ENCODE peak calls at places on chromosome 3, in seven cellular contexts. I is tibial nerve; B is PC-3; F is KBM-7; R is T-cell; Z is prostate gland; D is CD8-positive, alpha-beta T cell. E is an unnamed sample.

GRCh38 chr3:46878796-46879436 is 1.4 kb downstream of the PTH1R start:
- DNase-seq in I (no peak), B (peak; percentile 23), F (no peak), R (no peak), Z (no peak), D (no peak), E (no peak)

GRCh38 chr3:139675327-139675726 is 2.4 kb downstream of the NMNAT3 start:
- DNase-seq in I (no peak), B (no peak), F (no peak), R (no peak), Z (no peak), D (no peak), E (no peak)

GRCh38 chr3:133487920-133488540 is 85.5 kb upstream of the CDV3 start:
- DNase-seq in I (peak; percentile 48), B (peak; percentile 2), F (peak; percentile 25), R (peak; percentile 51), Z (no peak), D (peak; percentile 72), E (no peak)

GRCh38 chr3:184231671-184232070 is 2.3 kb downstream of the VWA5B2 start:
- DNase-seq in I (no peak), B (no peak), F (no peak), R (no peak), Z (no peak), D (no peak), E (no peak)

GRCh38 chr3:107235923-107236315 is 141.3 kb upstream of the CCDC54 start:
- DNase-seq in I (peak; percentile 27), B (peak; percentile 95), F (peak; percentile 61), R (peak; percentile 39), Z (peak; percentile 69), D (peak; percentile 52), E (peak; percentile 86)

GRCh38 chr3:138569090-138569489 is 25.0 kb downstream of the CEP70 start:
- DNase-seq in I (no peak), B (no peak), F (no peak), R (no peak), Z (no peak), D (no peak), E (no peak)

GRCh38 chr3:59142581-59142980 is 92.8 kb upstream of the CFAP20DC start:
- DNase-seq in I (no peak), B (no peak), F (no peak), R (no peak), Z (no peak), D (no peak), E (peak; percentile 74)

GRCh38 chr3:138348107-138348949 is at the start of gene MRAS:
- DNase-seq in I (peak; percentile 66), B (peak; percentile 57), F (peak; percentile 54), R (peak; percentile 27), Z (peak; percentile 36), D (peak; percentile 20), E (peak; percentile 73)

GRCh38 chr3:101928890-101929289 is 79.6 kb downstream of the NFKBIZ start:
- DNase-seq in I (no peak), B (peak; percentile 95), F (no peak), R (no peak), Z (no peak), D (no peak), E (peak; percentile 94)

GRCh38 chr3:120275553-120276092 is 9.4 kb downstream of the GPR156 start:
- DNase-seq in I (no peak), B (no peak), F (no peak), R (no peak), Z (no peak), D (no peak), E (no peak)

GRCh38 chr3:14808025-14808424 is 10.7 kb upstream of the FGD5 start:
- DNase-seq in I (no peak), B (no peak), F (no peak), R (no peak), Z (no peak), D (no peak), E (no peak)

GRCh38 chr3:186283096-186283495 is 78.9 kb downstream of the DGKG start:
- DNase-seq in I (no peak), B (peak; percentile 55), F (no peak), R (no peak), Z (no peak), D (no peak), E (peak; percentile 86)

GRCh38 chr3:126516152-126516935 is 1.2 kb downstream of the UROC1 start:
- DNase-seq in I (no peak), B (no peak), F (no peak), R (no peak), Z (no peak), D (no peak), E (no peak)

GRCh38 chr3:102827386-102827785 is 392.6 kb downstream of the ZPLD1 start:
- DNase-seq in I (no peak), B (no peak), F (no peak), R (no peak), Z (no peak), D (no peak), E (no peak)

GRCh38 chr3:98890960-98891910 is 10.3 kb downstream of the DCBLD2 start:
- DNase-seq in I (no peak), B (no peak), F (no peak), R (no peak), Z (no peak), D (no peak), E (no peak)

GRCh38 chr3:128681277-128681829 is 30.7 kb upstream of the RPN1 start:
- DNase-seq in I (no peak), B (no peak), F (no peak), R (no peak), Z (no peak), D (no peak), E (no peak)

GRCh38 chr3:50567386-50568182 is at the start of gene C3orf18:
- DNase-seq in I (peak; percentile 90), B (peak; percentile 89), F (no peak), R (peak; percentile 94), Z (peak; percentile 83), D (peak; percentile 92), E (peak; percentile 69)

E was measured in HT1080.